ENCODE peak calls at places on chromosome 12, in ten cellular contexts. F is right lobe of liver, I is sigmoid colon, X is posterior vena cava, Z is WTC11, C is pons, V is cerebellar cortex, A is NB4, S is cardiac muscle cell, W is astrocyte of the spinal cord. J is an unnamed sample.

GRCh38 chr12:6613776-6614512 is 6.8 kb upstream of the CHD4 start:
- DNase-seq in F (peak), I (peak), X (peak), Z (peak), C (peak), V (peak), A (peak), S (peak), W (peak), J (peak)

GRCh38 chr12:43964966-43965365 is 129.1 kb downstream of the TMEM117 start:
- DNase-seq in F (no peak), I (no peak), X (no peak), Z (no peak), C (no peak), V (no peak), A (no peak), S (peak), W (peak), J (no peak)

GRCh38 chr12:42698213-42698612 is 108.7 kb upstream of the PRICKLE1 start:
- DNase-seq in F (no peak), I (peak), X (no peak), Z (no peak), C (no peak), V (no peak), A (peak), S (peak), W (no peak), J (no peak)

GRCh38 chr12:23472329-23472971 is 477.0 kb downstream of the SOX5 start:
- DNase-seq in F (no peak), I (no peak), X (no peak), Z (no peak), C (no peak), V (no peak), A (no peak), S (no peak), W (no peak), J (no peak)

GRCh38 chr12:27083861-27084271 is 1.5 kb upstream of the C12orf71 start:
- DNase-seq in F (no peak), I (no peak), X (no peak), Z (no peak), C (peak), V (no peak), A (no peak), S (peak), W (peak), J (no peak)

GRCh38 chr12:58148405-58148804 is 207.0 kb downstream of the ATP23 start:
- DNase-seq in F (no peak), I (no peak), X (no peak), Z (no peak), C (peak), V (peak), A (peak), S (peak), W (peak), J (no peak)

GRCh38 chr12:83823386-83824045 is 1089.1 kb downstream of the SLC6A15 start:
- DNase-seq in F (peak), I (no peak), X (peak), Z (peak), C (peak), V (peak), A (peak), S (peak), W (peak), J (no peak)

GRCh38 chr12:13205809-13206559 is 9.5 kb downstream of the EMP1 start:
- DNase-seq in F (no peak), I (no peak), X (no peak), Z (no peak), C (no peak), V (no peak), A (peak), S (peak), W (peak), J (peak)

GRCh38 chr12:91722072-91722471 is 423.6 kb downstream of the BTG1 start:
- DNase-seq in F (no peak), I (no peak), X (no peak), Z (no peak), C (no peak), V (no peak), A (no peak), S (no peak), W (no peak), J (no peak)

GRCh38 chr12:40907115-40907521 is 214.9 kb downstream of the CNTN1 start:
- DNase-seq in F (no peak), I (no peak), X (no peak), Z (no peak), C (no peak), V (no peak), A (peak), S (no peak), W (peak), J (no peak)

GRCh38 chr12:27619308-27619707 is 76.9 kb upstream of the REP15 start:
- DNase-seq in F (no peak), I (no peak), X (no peak), Z (no peak), C (no peak), V (no peak), A (peak), S (peak), W (peak), J (no peak)

GRCh38 chr12:64890873-64891468 is 66.5 kb downstream of the TBC1D30 start:
- DNase-seq in F (no peak), I (no peak), X (no peak), Z (no peak), C (peak), V (peak), A (peak), S (peak), W (peak), J (no peak)

GRCh38 chr12:103958621-103959020 is 7.1 kb upstream of the TDG start:
- DNase-seq in F (no peak), I (no peak), X (no peak), Z (no peak), C (no peak), V (no peak), A (no peak), S (no peak), W (no peak), J (no peak)

GRCh38 chr12:94972795-94973194 is 30.7 kb downstream of the NDUFA12 start:
- DNase-seq in F (no peak), I (no peak), X (no peak), Z (no peak), C (no peak), V (no peak), A (no peak), S (no peak), W (no peak), J (no peak)

GRCh38 chr12:92369643-92370042 is 224.0 kb upstream of the BTG1 start:
- DNase-seq in F (no peak), I (no peak), X (no peak), Z (no peak), C (no peak), V (no peak), A (no peak), S (no peak), W (peak), J (no peak)

GRCh38 chr12:32455607-32456063 is 56.3 kb downstream of the FGD4 start:
- DNase-seq in F (no peak), I (no peak), X (no peak), Z (no peak), C (peak), V (peak), A (peak), S (peak), W (peak), J (no peak)

GRCh38 chr12:6341439-6342139 is at the start of gene TNFRSF1A:
- DNase-seq in F (peak), I (peak), X (peak), Z (no peak), C (peak), V (peak), A (peak), S (peak), W (peak), J (no peak)

GRCh38 chr12:57135939-57136338 is 7.7 kb downstream of the LRP1 start:
- DNase-seq in F (no peak), I (peak), X (peak), Z (peak), C (peak), V (no peak), A (no peak), S (peak), W (peak), J (no peak)

GRCh38 chr12:30696486-30696885 is 817 bp upstream of the IPO8 start:
- DNase-seq in F (no peak), I (no peak), X (no peak), Z (peak), C (no peak), V (no peak), A (no peak), S (no peak), W (no peak), J (no peak)